ENCODE peak calls at places on chromosomes 16 and 17, in seven cellular contexts. V is endodermal cell, A is right atrium auricular region, M is K562, O is BE2C, D is breast epithelium, Q is HCT116. S is an unnamed sample. For H3K4me1, the result is how much of the 10 kb centered on the place peaks cover.

GRCh38 chr17:45218895-45219661 is 2.6 kb upstream of the FMNL1 start:
- DNase-seq in V (peak), A (peak), M (peak), O (peak), D (peak), Q (peak), S (peak)

GRCh38 chr16:80231888-80232287 is 308.9 kb upstream of the DYNLRB2 start:
- DNase-seq in V (no peak), A (no peak), M (no peak), O (no peak), D (no peak), Q (no peak), S (no peak)

GRCh38 chr16:180101-180920 is at the start of gene HBQ1:
- DNase-seq in V (peak), A (no peak), M (peak), O (peak), D (no peak), Q (no peak), S (peak)

GRCh38 chr16:57611184-57611583 is 17.2 kb upstream of the ADGRG1 start:
- DNase-seq in V (no peak), A (no peak), M (no peak), O (no peak), D (no peak), Q (no peak), S (no peak)

GRCh38 chr17:44766409-44767038 is 7.7 kb downstream of the ADAM11 start:
- DNase-seq in V (peak), A (no peak), M (no peak), O (no peak), D (no peak), Q (no peak), S (no peak)

GRCh38 chr16:89583895-89584644 is 8.5 kb downstream of the CPNE7 start:
- DNase-seq in V (no peak), A (no peak), M (no peak), O (no peak), D (no peak), Q (no peak), S (no peak)

GRCh38 chr16:50509521-50510341 is 38.5 kb upstream of the NKD1 start:
- DNase-seq in V (peak), A (peak), M (peak), O (peak), D (no peak), Q (peak), S (peak)

GRCh38 chr16:84959045-84959576 is 52.2 kb downstream of the ZDHHC7 start:
- DNase-seq in V (peak), A (no peak), M (peak), O (no peak), D (no peak), Q (no peak), S (no peak)

GRCh38 chr17:42179911-42180410 is 981 bp downstream of the KCNH4 start:
- DNase-seq in V (peak), A (no peak), M (peak), O (peak), D (no peak), Q (no peak), S (peak)

GRCh38 chr16:49348408-49349176 is 25.0 kb upstream of the C16orf78 start:
- DNase-seq in V (peak), A (no peak), M (no peak), O (no peak), D (no peak), Q (peak), S (no peak)

GRCh38 chr17:59620518-59621259 is 994 bp downstream of the CLTC start:
- DNase-seq in V (peak), A (no peak), M (peak), O (peak), D (no peak), Q (peak), S (peak)

GRCh38 chr16:89595330-89596060 is 17.9 kb upstream of the DPEP1 start:
- DNase-seq in V (no peak), A (no peak), M (no peak), O (no peak), D (no peak), Q (no peak), S (no peak)

GRCh38 chr17:74922694-74923537 is at the start of gene USH1G:
- DNase-seq in V (peak), A (no peak), M (peak), O (no peak), D (no peak), Q (no peak), S (peak)

GRCh38 chr16:56048425-56049100 is 142.7 kb upstream of the GNAO1 start:
- DNase-seq in V (no peak), A (no peak), M (no peak), O (no peak), D (no peak), Q (no peak), S (no peak)

GRCh38 chr16:86158688-86159360 is 259.9 kb downstream of the IRF8 start:
- DNase-seq in V (no peak), A (no peak), M (peak), O (no peak), D (no peak), Q (peak), S (peak)

GRCh38 chr17:1744551-1745512 is 2.2 kb downstream of the SERPINF2 start:
- DNase-seq in V (no peak), A (no peak), M (no peak), O (no peak), D (no peak), Q (no peak), S (no peak)

GRCh38 chr17:61474235-61474927 is 22.2 kb downstream of the TBX4 start:
- DNase-seq in V (no peak), A (no peak), M (no peak), O (no peak), D (peak), Q (no peak), S (peak)

GRCh38 chr16:30394603-30395154 is 541 bp upstream of the ZNF48 start:
- DNase-seq in V (no peak), A (peak), M (no peak), O (no peak), D (no peak), Q (no peak), S (peak)

DNA sequence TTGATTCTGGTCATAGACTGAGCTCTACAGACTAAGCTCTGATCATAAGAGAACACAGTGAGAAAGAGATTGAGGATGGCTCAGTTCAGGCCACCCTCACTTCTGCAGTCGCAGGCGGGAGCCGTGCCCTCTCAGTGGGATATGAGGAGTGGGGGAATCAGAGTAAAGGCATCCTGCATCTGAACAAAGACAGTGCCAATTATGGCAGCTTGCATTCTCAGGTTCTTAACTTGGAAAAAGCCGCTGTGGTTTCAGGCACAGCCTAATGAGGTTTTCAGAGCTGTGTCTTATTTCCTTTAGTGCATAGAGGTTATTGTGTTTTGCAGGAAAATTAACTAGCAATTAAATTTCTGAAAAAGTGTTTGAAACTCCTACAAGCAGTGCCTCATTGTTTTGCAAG is 134.4 kb upstream of the NLRP1 start:
- DNase-seq in V (no peak), A (no peak), M (no peak), O (no peak), D (no peak), Q (no peak), S (no peak)
- H3K4me3 ChIP-seq in V (no peak), A (no peak), M (no peak), O (no peak), D (no peak), Q (no peak), S (no peak)

DNA sequence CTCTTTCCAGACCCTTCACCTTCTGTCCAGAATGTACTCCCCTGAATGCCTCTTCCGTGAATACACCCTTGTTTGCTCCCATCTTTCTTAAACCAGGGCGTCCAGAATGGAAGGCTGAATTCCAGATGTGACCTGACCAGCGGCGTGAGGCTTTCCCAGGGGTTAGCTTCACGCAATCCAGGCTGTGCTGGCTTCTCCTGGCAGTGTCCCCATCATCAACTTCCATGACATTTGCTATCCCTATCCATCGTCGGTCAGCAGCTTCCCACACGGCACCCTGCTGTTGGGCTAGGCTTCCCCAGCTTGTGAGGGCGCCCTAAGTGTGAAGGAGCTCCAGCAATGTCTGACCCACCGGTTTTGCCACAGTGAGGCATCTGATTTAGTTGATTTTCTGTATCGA is 339.8 kb upstream of the TNRC6C start:
- DNase-seq in V (peak), A (no peak), M (no peak), O (no peak), D (no peak), Q (no peak), S (no peak)
- TF ChIP-seq CTCF in V (no peak), A (no peak), M (no peak), O (no peak), D (no peak), Q (no peak), S (no peak)

DNA sequence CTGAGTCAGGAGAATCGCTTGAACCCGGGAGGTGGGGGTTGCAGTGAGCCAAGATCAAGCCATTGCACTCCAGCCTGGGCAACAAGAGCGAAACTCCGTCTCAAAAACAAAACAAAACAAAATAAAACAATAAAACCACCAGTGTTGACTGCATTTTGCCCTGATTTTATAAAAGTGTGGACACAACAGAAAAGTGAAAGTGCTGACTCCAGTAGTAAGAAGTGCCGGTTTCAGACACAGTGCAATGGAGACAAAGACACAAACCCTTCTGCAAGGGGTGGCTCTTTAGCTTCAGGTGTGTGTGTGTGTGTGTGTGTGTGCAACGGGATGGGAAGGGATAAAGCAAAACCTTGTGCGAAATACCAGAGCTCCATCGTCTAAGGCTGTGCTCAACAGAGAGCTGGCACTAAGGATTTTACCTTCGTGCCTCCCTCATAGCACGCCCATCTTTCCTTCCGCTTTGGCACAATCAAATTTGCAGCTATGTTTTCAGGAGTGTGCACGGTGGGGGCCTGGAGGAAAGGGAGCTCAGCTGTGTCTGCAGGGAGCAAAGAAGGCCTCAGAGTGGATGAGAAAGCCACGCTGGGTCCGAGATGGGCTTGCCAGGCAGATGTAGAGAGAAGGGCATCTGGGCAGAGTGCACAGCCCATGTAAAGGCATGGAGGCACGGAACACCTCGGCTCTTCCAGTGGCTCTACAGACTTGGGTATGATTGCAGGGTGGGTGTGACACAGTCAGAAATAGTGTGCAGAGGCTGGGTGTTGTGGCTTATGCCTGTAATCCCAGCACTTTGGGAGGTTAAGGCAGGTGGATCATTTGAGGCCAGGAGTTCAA is 15.5 kb downstream of the MXRA7 start:
- DNase-seq in V (peak), A (no peak), M (no peak), O (no peak), D (no peak), Q (no peak), S (no peak)
- H3K4me1 ChIP-seq in V (under half), A (half or more), M (under half), O (under half), D (under half), Q (under half), S (under half)

DNA sequence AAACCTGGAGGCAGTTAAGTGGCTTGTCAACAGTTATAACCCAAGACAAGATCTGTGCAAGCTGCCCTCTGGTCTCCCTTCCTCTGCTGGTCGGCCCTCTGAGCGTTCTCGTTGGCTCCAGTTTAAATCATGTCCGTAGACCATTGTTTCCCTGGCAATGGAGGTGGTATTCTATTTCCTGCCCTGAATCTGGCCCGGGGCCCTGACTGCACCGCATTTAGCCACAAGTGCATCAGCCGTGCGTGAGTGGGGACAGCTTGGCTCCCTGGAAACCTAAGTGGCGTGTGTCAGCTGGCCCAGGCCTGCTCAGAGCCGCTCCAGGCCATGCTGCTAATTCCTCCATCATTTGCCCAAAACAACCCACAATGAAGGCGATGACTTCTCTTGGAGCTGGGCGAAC is 15.0 kb upstream of the MYLK3 start:
- DNase-seq in V (no peak), A (peak), M (no peak), O (peak), D (no peak), Q (no peak), S (peak)
- H3K4me3 ChIP-seq in V (no peak), A (peak), M (no peak), O (no peak), D (no peak), Q (no peak), S (no peak)

DNA sequence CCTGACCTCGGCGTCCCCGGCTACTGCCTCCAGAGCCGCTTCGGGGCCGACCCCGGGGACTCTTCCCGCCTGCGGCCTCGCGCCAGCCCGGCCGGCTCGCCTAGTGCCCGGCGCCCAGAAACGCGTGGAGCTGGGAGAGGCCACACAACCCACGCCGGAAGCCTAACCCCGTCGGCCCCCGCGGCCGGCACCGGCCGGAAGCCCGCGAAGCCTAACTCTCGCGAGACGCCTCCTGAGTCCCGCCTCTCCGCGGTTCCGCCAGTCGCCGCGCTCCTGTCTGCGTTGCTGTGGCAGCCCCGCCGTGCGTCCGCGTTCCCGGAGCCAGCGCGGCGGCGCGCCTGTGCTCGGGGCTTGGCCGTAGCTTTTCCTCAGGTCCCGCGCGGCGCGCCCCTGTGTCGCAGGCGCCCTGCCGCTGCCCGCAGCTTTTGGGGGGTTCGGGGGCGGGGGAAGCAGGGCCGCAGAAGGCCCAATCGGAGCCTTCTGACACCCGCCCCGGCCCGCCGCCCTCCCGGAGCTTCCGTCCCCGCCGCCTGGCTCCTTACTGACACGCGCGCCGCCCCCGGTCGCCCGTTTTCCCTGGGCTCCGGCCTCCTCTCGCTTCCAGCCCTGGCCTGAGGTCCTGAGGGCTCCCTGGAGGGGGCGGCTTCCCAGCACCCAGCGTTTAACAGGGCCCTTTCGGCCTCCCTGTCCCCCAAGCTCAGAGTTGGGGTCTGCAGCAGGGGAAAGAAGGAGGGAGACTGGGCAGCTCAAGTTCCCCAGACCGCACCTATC is 21.7 kb downstream of the NPTX1 start:
- DNase-seq in V (peak), A (peak), M (peak), O (peak), D (peak), Q (peak), S (peak)
- TF ChIP-seq CTCF in V (peak), A (no peak), M (no peak), O (no peak), D (no peak), Q (no peak), S (no peak)

GRCh38 chr16:23501291-23501690 is 9.0 kb downstream of the GGA2 start:
- DNase-seq in V (no peak), A (no peak), M (no peak), O (no peak), D (no peak), Q (no peak), S (no peak)
- H3K4me1 ChIP-seq in V (under half), A (half or more), M (under half), O (under half), D (under half), Q (under half), S (under half)

DNA sequence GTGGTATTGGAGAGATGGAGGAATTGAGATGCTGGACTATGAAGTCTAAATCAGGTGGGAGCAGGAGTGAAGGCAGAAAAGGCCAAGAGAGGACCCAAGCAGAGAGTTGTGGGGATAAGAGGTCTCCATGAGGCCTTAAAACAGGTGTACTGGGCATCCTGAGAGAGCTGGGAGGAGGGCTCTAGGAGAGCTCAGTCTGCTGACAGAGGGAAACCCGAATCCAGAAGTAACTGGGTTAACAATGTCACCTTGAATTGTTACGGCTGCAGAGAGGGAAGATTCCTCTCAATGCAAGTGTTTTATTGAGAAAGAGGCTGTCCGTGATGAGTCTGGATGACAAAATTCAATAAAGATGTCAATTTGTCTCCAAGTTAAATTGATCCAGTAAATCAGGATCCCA is 8.4 kb downstream of the DHRS7C start:
- DNase-seq in V (no peak), A (no peak), M (no peak), O (no peak), D (no peak), Q (no peak), S (no peak)
- H3K4me3 ChIP-seq in V (no peak), A (no peak), M (no peak), O (no peak), D (no peak), Q (no peak), S (no peak)

S was measured in cardiac muscle cell.